ENCODE peak calls at places on chromosomes 11 and 22, in eight cellular contexts. One of them, this sample, is unnamed.

GRCh38 chr11:15248749-15249148 is 134.0 kb downstream of the INSC start:
- DNase-seq in NCI-H526: no peak
- DNase-seq in tibial artery: no peak
- DNase-seq in hepatocyte: no peak
- DNase-seq in NCI-H1417: no peak
- DNase-seq in stimulated activated CD8-positive, alpha-beta memory T cell treated with anti-CD3 and anti-CD28 coated beads, Interleukin-2, amount 100 ng/mL, for 1 hour: no peak
- DNase-seq in AG08395: no peak
- DNase-seq in activated T-cell treated with anti-CD3 and anti-CD28 coated beads, Interleukin-2, amount 50 U/mL, for 72 hours: no peak
- DNase-seq in this sample: no peak

GRCh38 chr11:95501761-95502266 is 270.8 kb upstream of the SESN3 start:
- DNase-seq in tibial artery: no peak
- DNase-seq in activated T-cell treated with anti-CD3 and anti-CD28 coated beads, Interleukin-2, amount 50 U/mL, for 72 hours: no peak
- DNase-seq in AG08395: no peak
- DNase-seq in stimulated activated CD8-positive, alpha-beta memory T cell treated with anti-CD3 and anti-CD28 coated beads, Interleukin-2, amount 100 ng/mL, for 1 hour: no peak
- DNase-seq in hepatocyte: no peak
- DNase-seq in NCI-H1417: no peak
- DNase-seq in NCI-H526: no peak
- DNase-seq in this sample: no peak

GRCh38 chr11:124801014-124801413 is 808 bp upstream of the MSANTD2 start:
- DNase-seq in NCI-H526: no peak
- DNase-seq in AG08395: peak
- DNase-seq in activated T-cell treated with anti-CD3 and anti-CD28 coated beads, Interleukin-2, amount 50 U/mL, for 72 hours: no peak
- DNase-seq in NCI-H1417: no peak
- DNase-seq in stimulated activated CD8-positive, alpha-beta memory T cell treated with anti-CD3 and anti-CD28 coated beads, Interleukin-2, amount 100 ng/mL, for 1 hour: no peak
- DNase-seq in tibial artery: no peak
- DNase-seq in hepatocyte: peak
- DNase-seq in this sample: no peak

GRCh38 chr22:42310301-42310981 is 40.0 kb upstream of the TCF20 start:
- DNase-seq in activated T-cell treated with anti-CD3 and anti-CD28 coated beads, Interleukin-2, amount 50 U/mL, for 72 hours: no peak
- DNase-seq in tibial artery: no peak
- DNase-seq in stimulated activated CD8-positive, alpha-beta memory T cell treated with anti-CD3 and anti-CD28 coated beads, Interleukin-2, amount 100 ng/mL, for 1 hour: no peak
- DNase-seq in hepatocyte: no peak
- DNase-seq in AG08395: no peak
- DNase-seq in NCI-H526: no peak
- DNase-seq in NCI-H1417: no peak
- DNase-seq in this sample: no peak

GRCh38 chr11:58615556-58615955 is 6.9 kb upstream of the CNTF start:
- DNase-seq in stimulated activated CD8-positive, alpha-beta memory T cell treated with anti-CD3 and anti-CD28 coated beads, Interleukin-2, amount 100 ng/mL, for 1 hour: no peak
- DNase-seq in NCI-H526: no peak
- DNase-seq in tibial artery: no peak
- DNase-seq in AG08395: no peak
- DNase-seq in hepatocyte: no peak
- DNase-seq in activated T-cell treated with anti-CD3 and anti-CD28 coated beads, Interleukin-2, amount 50 U/mL, for 72 hours: no peak
- DNase-seq in NCI-H1417: no peak
- DNase-seq in this sample: no peak

GRCh38 chr11:74989269-74989655 is 529 bp downstream of the NEU3 start:
- DNase-seq in NCI-H526: peak
- DNase-seq in activated T-cell treated with anti-CD3 and anti-CD28 coated beads, Interleukin-2, amount 50 U/mL, for 72 hours: peak
- DNase-seq in hepatocyte: peak
- DNase-seq in NCI-H1417: peak
- DNase-seq in stimulated activated CD8-positive, alpha-beta memory T cell treated with anti-CD3 and anti-CD28 coated beads, Interleukin-2, amount 100 ng/mL, for 1 hour: no peak
- DNase-seq in tibial artery: no peak
- DNase-seq in AG08395: no peak
- DNase-seq in this sample: no peak

GRCh38 chr11:17578296-17578695 is 31.2 kb downstream of the OTOG start:
- DNase-seq in hepatocyte: no peak
- DNase-seq in tibial artery: no peak
- DNase-seq in activated T-cell treated with anti-CD3 and anti-CD28 coated beads, Interleukin-2, amount 50 U/mL, for 72 hours: no peak
- DNase-seq in AG08395: no peak
- DNase-seq in NCI-H1417: no peak
- DNase-seq in stimulated activated CD8-positive, alpha-beta memory T cell treated with anti-CD3 and anti-CD28 coated beads, Interleukin-2, amount 100 ng/mL, for 1 hour: no peak
- DNase-seq in NCI-H526: no peak
- DNase-seq in this sample: no peak

GRCh38 chr11:128467610-128468041 is 119.7 kb downstream of the ETS1 start:
- DNase-seq in NCI-H526: no peak
- DNase-seq in NCI-H1417: no peak
- DNase-seq in activated T-cell treated with anti-CD3 and anti-CD28 coated beads, Interleukin-2, amount 50 U/mL, for 72 hours: no peak
- DNase-seq in tibial artery: peak
- DNase-seq in hepatocyte: peak
- DNase-seq in stimulated activated CD8-positive, alpha-beta memory T cell treated with anti-CD3 and anti-CD28 coated beads, Interleukin-2, amount 100 ng/mL, for 1 hour: no peak
- DNase-seq in AG08395: peak
- DNase-seq in this sample: no peak

GRCh38 chr11:68216171-68216938 is 3.3 kb upstream of the KMT5B start:
- DNase-seq in stimulated activated CD8-positive, alpha-beta memory T cell treated with anti-CD3 and anti-CD28 coated beads, Interleukin-2, amount 100 ng/mL, for 1 hour: no peak
- DNase-seq in tibial artery: no peak
- DNase-seq in NCI-H526: no peak
- DNase-seq in hepatocyte: no peak
- DNase-seq in NCI-H1417: no peak
- DNase-seq in AG08395: no peak
- DNase-seq in activated T-cell treated with anti-CD3 and anti-CD28 coated beads, Interleukin-2, amount 50 U/mL, for 72 hours: no peak
- DNase-seq in this sample: no peak

GRCh38 chr11:22317656-22318055 is 20.5 kb upstream of the SLC17A6 start:
- DNase-seq in stimulated activated CD8-positive, alpha-beta memory T cell treated with anti-CD3 and anti-CD28 coated beads, Interleukin-2, amount 100 ng/mL, for 1 hour: no peak
- DNase-seq in NCI-H526: peak
- DNase-seq in hepatocyte: no peak
- DNase-seq in tibial artery: no peak
- DNase-seq in activated T-cell treated with anti-CD3 and anti-CD28 coated beads, Interleukin-2, amount 50 U/mL, for 72 hours: no peak
- DNase-seq in AG08395: no peak
- DNase-seq in NCI-H1417: no peak
- DNase-seq in this sample: no peak

This sample was measured in activated CD4-positive, CD25-positive, alpha-beta regulatory T cell treated with anti-CD3 and anti-CD28 coated beads, Interleukin-2, amount 50 U/mL, for 16 hours.